ENCODE peak calls at places on chromosomes 6 and 20, in ten cellular contexts. One of them, this sample, is unnamed.
A peak's percentile ranks its signal among the peaks of the same experiment; 100 is the strongest.

GRCh38 chr20:57173041-57173440 is 93.4 kb downstream of the BMP7 start:
- DNase-seq in AG04450: no peak
- DNase-seq in colonic mucosa: no peak
- DNase-seq in fibroblast of lung: no peak
- DNase-seq in MM.1S: no peak
- DNase-seq in A673: no peak
- DNase-seq in CD8-positive, alpha-beta T cell: no peak
- DNase-seq in GM12865: no peak
- DNase-seq in tibial nerve: no peak
- DNase-seq in uterus: no peak
- DNase-seq in this sample: no peak

GRCh38 chr20:41650221-41650948 is 32.2 kb upstream of the CHD6 start:
- DNase-seq in AG04450: no peak
- DNase-seq in colonic mucosa: peak; percentile 75
- DNase-seq in fibroblast of lung: no peak
- DNase-seq in MM.1S: no peak
- DNase-seq in A673: no peak
- DNase-seq in CD8-positive, alpha-beta T cell: no peak
- DNase-seq in GM12865: no peak
- DNase-seq in tibial nerve: no peak
- DNase-seq in uterus: no peak
- DNase-seq in this sample: no peak

GRCh38 chr20:19618711-19619110 is 139.3 kb upstream of the RIN2 start:
- DNase-seq in AG04450: no peak
- DNase-seq in colonic mucosa: no peak
- DNase-seq in fibroblast of lung: no peak
- DNase-seq in MM.1S: no peak
- DNase-seq in A673: no peak
- DNase-seq in CD8-positive, alpha-beta T cell: no peak
- DNase-seq in GM12865: no peak
- DNase-seq in tibial nerve: no peak
- DNase-seq in uterus: no peak
- DNase-seq in this sample: no peak

GRCh38 chr6:37705239-37706051 is 7.8 kb upstream of the MDGA1 start:
- DNase-seq in AG04450: no peak
- DNase-seq in colonic mucosa: peak; percentile 73
- DNase-seq in fibroblast of lung: peak; percentile 88
- DNase-seq in MM.1S: peak; percentile 45
- DNase-seq in A673: peak; percentile 77
- DNase-seq in CD8-positive, alpha-beta T cell: peak; percentile 68
- DNase-seq in GM12865: peak; percentile 82
- DNase-seq in tibial nerve: peak; percentile 83
- DNase-seq in uterus: peak; percentile 86
- DNase-seq in this sample: peak; percentile 35

GRCh38 chr6:138970856-138971425 is 17.1 kb downstream of the REPS1 start:
- DNase-seq in AG04450: peak; percentile 61
- DNase-seq in colonic mucosa: no peak
- DNase-seq in fibroblast of lung: peak; percentile 87
- DNase-seq in MM.1S: no peak
- DNase-seq in A673: peak; percentile 79
- DNase-seq in CD8-positive, alpha-beta T cell: no peak
- DNase-seq in GM12865: peak; percentile 25
- DNase-seq in tibial nerve: no peak
- DNase-seq in uterus: no peak
- DNase-seq in this sample: no peak

GRCh38 chr6:31727034-31727716 is 1.9 kb downstream of the DDAH2 start:
- DNase-seq in AG04450: no peak
- DNase-seq in colonic mucosa: no peak
- DNase-seq in fibroblast of lung: no peak
- DNase-seq in MM.1S: no peak
- DNase-seq in A673: no peak
- DNase-seq in CD8-positive, alpha-beta T cell: peak; percentile 15
- DNase-seq in GM12865: no peak
- DNase-seq in tibial nerve: no peak
- DNase-seq in uterus: no peak
- DNase-seq in this sample: no peak

GRCh38 chr6:21111399-21111725 is 482.2 kb upstream of the SOX4 start:
- DNase-seq in AG04450: no peak
- DNase-seq in colonic mucosa: no peak
- DNase-seq in fibroblast of lung: no peak
- DNase-seq in MM.1S: no peak
- DNase-seq in A673: no peak
- DNase-seq in CD8-positive, alpha-beta T cell: no peak
- DNase-seq in GM12865: no peak
- DNase-seq in tibial nerve: no peak
- DNase-seq in uterus: no peak
- DNase-seq in this sample: no peak

GRCh38 chr20:59121714-59122376 is 41.8 kb upstream of the ZNF831 start:
- DNase-seq in AG04450: no peak
- DNase-seq in colonic mucosa: no peak
- DNase-seq in fibroblast of lung: no peak
- DNase-seq in MM.1S: no peak
- DNase-seq in A673: peak; percentile 79
- DNase-seq in CD8-positive, alpha-beta T cell: no peak
- DNase-seq in GM12865: no peak
- DNase-seq in tibial nerve: no peak
- DNase-seq in uterus: no peak
- DNase-seq in this sample: no peak

GRCh38 chr6:123489589-123489988 is 147.2 kb downstream of the TRDN start:
- DNase-seq in AG04450: no peak
- DNase-seq in colonic mucosa: no peak
- DNase-seq in fibroblast of lung: peak; percentile 26
- DNase-seq in MM.1S: no peak
- DNase-seq in A673: no peak
- DNase-seq in CD8-positive, alpha-beta T cell: no peak
- DNase-seq in GM12865: no peak
- DNase-seq in tibial nerve: no peak
- DNase-seq in uterus: no peak
- DNase-seq in this sample: no peak

GRCh38 chr6:157076427-157076774 is 246.9 kb downstream of the TMEM242 start:
- DNase-seq in AG04450: no peak
- DNase-seq in colonic mucosa: no peak
- DNase-seq in fibroblast of lung: no peak
- DNase-seq in MM.1S: no peak
- DNase-seq in A673: no peak
- DNase-seq in CD8-positive, alpha-beta T cell: no peak
- DNase-seq in GM12865: no peak
- DNase-seq in tibial nerve: no peak
- DNase-seq in uterus: no peak
- DNase-seq in this sample: no peak

GRCh38 chr6:145096846-145097245 is 638.5 kb downstream of the EPM2A start:
- DNase-seq in AG04450: no peak
- DNase-seq in colonic mucosa: no peak
- DNase-seq in fibroblast of lung: no peak
- DNase-seq in MM.1S: no peak
- DNase-seq in A673: no peak
- DNase-seq in CD8-positive, alpha-beta T cell: no peak
- DNase-seq in GM12865: no peak
- DNase-seq in tibial nerve: no peak
- DNase-seq in uterus: no peak
- DNase-seq in this sample: no peak

GRCh38 chr20:17024513-17025105 is 202.2 kb upstream of the PCSK2 start:
- DNase-seq in AG04450: peak; percentile 37
- DNase-seq in colonic mucosa: no peak
- DNase-seq in fibroblast of lung: no peak
- DNase-seq in MM.1S: no peak
- DNase-seq in A673: no peak
- DNase-seq in CD8-positive, alpha-beta T cell: no peak
- DNase-seq in GM12865: no peak
- DNase-seq in tibial nerve: no peak
- DNase-seq in uterus: no peak
- DNase-seq in this sample: no peak

GRCh38 chr6:21947751-21948386 is 349.0 kb downstream of the PRL start:
- DNase-seq in AG04450: no peak
- DNase-seq in colonic mucosa: no peak
- DNase-seq in fibroblast of lung: no peak
- DNase-seq in MM.1S: no peak
- DNase-seq in A673: peak; percentile 80
- DNase-seq in CD8-positive, alpha-beta T cell: no peak
- DNase-seq in GM12865: no peak
- DNase-seq in tibial nerve: no peak
- DNase-seq in uterus: no peak
- DNase-seq in this sample: no peak

GRCh38 chr20:57287007-57287810 is 20.8 kb upstream of the BMP7 start:
- DNase-seq in AG04450: no peak
- DNase-seq in colonic mucosa: no peak
- DNase-seq in fibroblast of lung: no peak
- DNase-seq in MM.1S: no peak
- DNase-seq in A673: no peak
- DNase-seq in CD8-positive, alpha-beta T cell: no peak
- DNase-seq in GM12865: no peak
- DNase-seq in tibial nerve: no peak
- DNase-seq in uterus: no peak
- DNase-seq in this sample: no peak

GRCh38 chr6:95923518-95923917 is 92.3 kb upstream of the FUT9 start:
- DNase-seq in AG04450: no peak
- DNase-seq in colonic mucosa: no peak
- DNase-seq in fibroblast of lung: no peak
- DNase-seq in MM.1S: peak; percentile 7
- DNase-seq in A673: peak; percentile 52
- DNase-seq in CD8-positive, alpha-beta T cell: no peak
- DNase-seq in GM12865: peak; percentile 37
- DNase-seq in tibial nerve: peak; percentile 11
- DNase-seq in uterus: no peak
- DNase-seq in this sample: no peak

GRCh38 chr6:165218816-165219215 is 90.6 kb downstream of the C6orf118 start:
- DNase-seq in AG04450: no peak
- DNase-seq in colonic mucosa: no peak
- DNase-seq in fibroblast of lung: no peak
- DNase-seq in MM.1S: no peak
- DNase-seq in A673: peak; percentile 4
- DNase-seq in CD8-positive, alpha-beta T cell: no peak
- DNase-seq in GM12865: no peak
- DNase-seq in tibial nerve: no peak
- DNase-seq in uterus: no peak
- DNase-seq in this sample: no peak

GRCh38 chr6:80531676-80532619 is 425.5 kb downstream of the BCKDHB start:
- DNase-seq in AG04450: no peak
- DNase-seq in colonic mucosa: no peak
- DNase-seq in fibroblast of lung: no peak
- DNase-seq in MM.1S: no peak
- DNase-seq in A673: no peak
- DNase-seq in CD8-positive, alpha-beta T cell: no peak
- DNase-seq in GM12865: no peak
- DNase-seq in tibial nerve: no peak
- DNase-seq in uterus: no peak
- DNase-seq in this sample: no peak

GRCh38 chr6:119350202-119351004 is 842 bp upstream of the MAN1A1 start:
- DNase-seq in AG04450: peak; percentile 23
- DNase-seq in colonic mucosa: peak; percentile 50
- DNase-seq in fibroblast of lung: peak; percentile 82
- DNase-seq in MM.1S: peak; percentile 71
- DNase-seq in A673: peak; percentile 35
- DNase-seq in CD8-positive, alpha-beta T cell: peak; percentile 46
- DNase-seq in GM12865: peak; percentile 72
- DNase-seq in tibial nerve: peak; percentile 55
- DNase-seq in uterus: no peak
- DNase-seq in this sample: peak; percentile 60
- TF ChIP-seq CTCF in AG04450: no peak
- TF ChIP-seq CTCF in colonic mucosa: no peak
- TF ChIP-seq CTCF in fibroblast of lung: no peak
- TF ChIP-seq CTCF in MM.1S: no peak
- TF ChIP-seq CTCF in A673: no peak
- TF ChIP-seq CTCF in CD8-positive, alpha-beta T cell: no peak
- TF ChIP-seq CTCF in GM12865: no peak
- TF ChIP-seq CTCF in tibial nerve: no peak
- TF ChIP-seq CTCF in uterus: no peak
- TF ChIP-seq CTCF in this sample: no peak

GRCh38 chr20:62181808-62182207 is 1.0 kb upstream of the MTG2 start:
- DNase-seq in AG04450: no peak
- DNase-seq in colonic mucosa: no peak
- DNase-seq in fibroblast of lung: no peak
- DNase-seq in MM.1S: no peak
- DNase-seq in A673: no peak
- DNase-seq in CD8-positive, alpha-beta T cell: no peak
- DNase-seq in GM12865: no peak
- DNase-seq in tibial nerve: no peak
- DNase-seq in uterus: no peak
- DNase-seq in this sample: no peak
- H3K4me3 ChIP-seq in AG04450: peak overlapping the region; percentile 66
- H3K4me3 ChIP-seq in colonic mucosa: no peak overlapping the region
- H3K4me3 ChIP-seq in fibroblast of lung: peak overlapping the region; percentile 87
- H3K4me3 ChIP-seq in MM.1S: peak overlapping the region; percentile 77
- H3K4me3 ChIP-seq in A673: peak overlapping the region; percentile 72
- H3K4me3 ChIP-seq in CD8-positive, alpha-beta T cell: peak overlapping the region; percentile 89
- H3K4me3 ChIP-seq in GM12865: peak overlapping the region; percentile 97
- H3K4me3 ChIP-seq in tibial nerve: peak overlapping the region; percentile 76
- H3K4me3 ChIP-seq in uterus: no peak overlapping the region
- H3K4me3 ChIP-seq in this sample: peak overlapping the region; percentile 66

DNA sequence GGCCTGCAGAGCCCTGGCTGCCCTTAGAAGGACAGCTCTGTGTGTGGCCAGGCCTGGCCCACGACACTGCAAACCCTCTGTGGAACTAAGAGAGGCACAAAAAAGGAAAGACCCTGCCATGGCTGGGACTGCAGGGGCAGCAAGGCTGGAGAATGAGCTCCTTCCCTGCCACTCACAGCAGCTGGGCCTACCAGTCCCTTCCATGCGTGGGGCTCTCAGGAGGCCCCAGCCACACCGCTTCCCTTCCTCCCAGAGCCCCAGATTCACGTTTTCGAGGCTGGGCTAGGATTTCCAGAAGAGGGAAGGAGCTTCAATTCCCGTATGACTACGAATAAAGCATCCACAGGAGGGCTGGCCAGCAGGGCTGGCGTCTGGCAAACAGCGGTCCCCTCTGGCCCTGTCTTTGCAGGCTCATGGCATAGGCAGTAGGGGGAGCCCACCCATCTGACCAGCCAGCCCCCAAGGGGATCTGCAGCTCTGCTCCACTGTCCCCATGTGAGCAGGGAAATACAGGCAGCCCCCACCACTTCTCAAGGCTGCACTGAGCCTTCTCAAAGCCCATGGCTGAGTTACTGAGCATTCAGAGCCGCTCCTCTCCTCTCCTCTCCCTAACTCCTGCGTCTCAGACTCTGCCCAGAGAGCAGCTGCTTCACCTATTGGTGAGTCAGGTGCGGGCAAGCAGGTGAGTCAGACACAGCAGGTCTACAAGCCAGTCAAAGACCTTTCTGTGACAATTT is 53.1 kb downstream of the NINL start:
- DNase-seq in AG04450: no peak
- DNase-seq in colonic mucosa: no peak
- DNase-seq in fibroblast of lung: no peak
- DNase-seq in MM.1S: no peak
- DNase-seq in A673: no peak
- DNase-seq in CD8-positive, alpha-beta T cell: no peak
- DNase-seq in GM12865: no peak
- DNase-seq in tibial nerve: no peak
- DNase-seq in uterus: no peak
- DNase-seq in this sample: no peak
- TF ChIP-seq CTCF in AG04450: no peak
- TF ChIP-seq CTCF in colonic mucosa: no peak
- TF ChIP-seq CTCF in fibroblast of lung: peak; percentile 9
- TF ChIP-seq CTCF in MM.1S: no peak
- TF ChIP-seq CTCF in A673: no peak
- TF ChIP-seq CTCF in CD8-positive, alpha-beta T cell: no peak
- TF ChIP-seq CTCF in GM12865: no peak
- TF ChIP-seq CTCF in tibial nerve: no peak
- TF ChIP-seq CTCF in uterus: no peak
- TF ChIP-seq CTCF in this sample: no peak

DNA sequence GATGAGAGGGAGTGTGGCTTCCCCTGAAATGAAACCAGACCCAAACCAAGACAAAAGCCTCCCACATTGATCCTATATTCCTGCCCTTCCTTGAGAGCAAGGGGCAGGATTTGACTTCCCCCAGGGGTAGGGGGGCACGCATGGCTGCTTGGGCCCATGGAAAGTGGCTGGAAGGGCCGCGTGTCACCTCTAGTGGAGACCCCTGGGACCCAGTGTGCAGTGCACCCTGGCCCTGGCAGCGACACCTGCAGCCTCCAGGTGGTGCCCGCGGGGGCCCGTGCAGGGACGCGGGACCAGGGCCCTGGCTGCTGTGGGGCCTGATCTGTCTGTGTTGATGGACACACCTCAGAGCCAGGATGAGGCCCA is 18.0 kb upstream of the SLCO4A1 start:
- DNase-seq in AG04450: no peak
- DNase-seq in colonic mucosa: no peak
- DNase-seq in fibroblast of lung: no peak
- DNase-seq in MM.1S: peak; percentile 77
- DNase-seq in A673: no peak
- DNase-seq in CD8-positive, alpha-beta T cell: no peak
- DNase-seq in GM12865: peak; percentile 52
- DNase-seq in tibial nerve: no peak
- DNase-seq in uterus: no peak
- DNase-seq in this sample: no peak
- H3K4me3 ChIP-seq in AG04450: no peak overlapping the region
- H3K4me3 ChIP-seq in colonic mucosa: peak overlapping the region; percentile 1
- H3K4me3 ChIP-seq in fibroblast of lung: no peak overlapping the region
- H3K4me3 ChIP-seq in MM.1S: peak overlapping the region; percentile 66
- H3K4me3 ChIP-seq in A673: no peak overlapping the region
- H3K4me3 ChIP-seq in CD8-positive, alpha-beta T cell: no peak overlapping the region
- H3K4me3 ChIP-seq in GM12865: peak overlapping the region; percentile 51
- H3K4me3 ChIP-seq in tibial nerve: peak overlapping the region; percentile 18
- H3K4me3 ChIP-seq in uterus: no peak overlapping the region
- H3K4me3 ChIP-seq in this sample: peak overlapping the region; percentile 10